ENCODE peak calls at places on chromosomes 16 and 17, in seven cellular contexts. One of them, this sample, is unnamed.

GRCh38 chr16:73196670-73197069 is 148.7 kb upstream of the ZFHX3 start:
- DNase-seq in osteoblast: no peak
- DNase-seq in body of pancreas: peak; percentile 85
- DNase-seq in transverse colon: peak; percentile 75
- DNase-seq in cardiac muscle cell: peak; percentile 79
- DNase-seq in thoracic aorta: peak; percentile 45
- DNase-seq in upper lobe of left lung: peak; percentile 82
- DNase-seq in this sample: peak; percentile 73

GRCh38 chr17:45367216-45367615 is 50.4 kb upstream of the MAP3K14 start:
- DNase-seq in osteoblast: peak; percentile 13
- DNase-seq in body of pancreas: no peak
- DNase-seq in transverse colon: no peak
- DNase-seq in cardiac muscle cell: no peak
- DNase-seq in thoracic aorta: no peak
- DNase-seq in upper lobe of left lung: no peak
- DNase-seq in this sample: no peak

GRCh38 chr17:1915889-1916288 is 86.1 kb downstream of the RPA1 start:
- DNase-seq in osteoblast: peak; percentile 30
- DNase-seq in body of pancreas: no peak
- DNase-seq in transverse colon: no peak
- DNase-seq in cardiac muscle cell: no peak
- DNase-seq in thoracic aorta: no peak
- DNase-seq in upper lobe of left lung: no peak
- DNase-seq in this sample: no peak

GRCh38 chr17:40304464-40304863 is 4.5 kb upstream of the RARA start:
- DNase-seq in osteoblast: peak; percentile 54
- DNase-seq in body of pancreas: no peak
- DNase-seq in transverse colon: no peak
- DNase-seq in cardiac muscle cell: no peak
- DNase-seq in thoracic aorta: no peak
- DNase-seq in upper lobe of left lung: no peak
- DNase-seq in this sample: no peak

GRCh38 chr17:61152898-61153297 is 246.7 kb upstream of the TBX2 start:
- DNase-seq in osteoblast: no peak
- DNase-seq in body of pancreas: no peak
- DNase-seq in transverse colon: no peak
- DNase-seq in cardiac muscle cell: no peak
- DNase-seq in thoracic aorta: no peak
- DNase-seq in upper lobe of left lung: no peak
- DNase-seq in this sample: no peak

GRCh38 chr17:76487451-76488192 is 13.6 kb downstream of the RHBDF2 start:
- DNase-seq in osteoblast: no peak
- DNase-seq in body of pancreas: no peak
- DNase-seq in transverse colon: no peak
- DNase-seq in cardiac muscle cell: no peak
- DNase-seq in thoracic aorta: no peak
- DNase-seq in upper lobe of left lung: no peak
- DNase-seq in this sample: no peak

GRCh38 chr17:27226611-27227234 is 67.2 kb upstream of the WSB1 start:
- DNase-seq in osteoblast: no peak
- DNase-seq in body of pancreas: no peak
- DNase-seq in transverse colon: no peak
- DNase-seq in cardiac muscle cell: no peak
- DNase-seq in thoracic aorta: no peak
- DNase-seq in upper lobe of left lung: no peak
- DNase-seq in this sample: no peak

GRCh38 chr16:87603684-87604571 is 1.6 kb downstream of the JPH3 start:
- DNase-seq in osteoblast: peak; percentile 82
- DNase-seq in body of pancreas: no peak
- DNase-seq in transverse colon: no peak
- DNase-seq in cardiac muscle cell: peak; percentile 16
- DNase-seq in thoracic aorta: no peak
- DNase-seq in upper lobe of left lung: no peak
- DNase-seq in this sample: no peak

GRCh38 chr17:11645426-11645825 is 47.2 kb downstream of the DNAH9 start:
- DNase-seq in osteoblast: no peak
- DNase-seq in body of pancreas: no peak
- DNase-seq in transverse colon: no peak
- DNase-seq in cardiac muscle cell: no peak
- DNase-seq in thoracic aorta: no peak
- DNase-seq in upper lobe of left lung: no peak
- DNase-seq in this sample: no peak

GRCh38 chr16:86710602-86710950 is 132.2 kb downstream of the FOXL1 start:
- DNase-seq in osteoblast: no peak
- DNase-seq in body of pancreas: no peak
- DNase-seq in transverse colon: no peak
- DNase-seq in cardiac muscle cell: no peak
- DNase-seq in thoracic aorta: no peak
- DNase-seq in upper lobe of left lung: no peak
- DNase-seq in this sample: no peak

GRCh38 chr16:68084504-68085258 is 489 bp upstream of the NFATC3 start:
- DNase-seq in osteoblast: peak; percentile 98
- DNase-seq in body of pancreas: peak; percentile 77
- DNase-seq in transverse colon: peak; percentile 92
- DNase-seq in cardiac muscle cell: peak; percentile 85
- DNase-seq in thoracic aorta: peak; percentile 77
- DNase-seq in upper lobe of left lung: peak; percentile 96
- DNase-seq in this sample: peak; percentile 95
- TF ChIP-seq CTCF in osteoblast: no peak
- TF ChIP-seq CTCF in body of pancreas: no peak
- TF ChIP-seq CTCF in transverse colon: peak; percentile 34
- TF ChIP-seq CTCF in cardiac muscle cell: no peak
- TF ChIP-seq CTCF in thoracic aorta: no peak
- TF ChIP-seq CTCF in upper lobe of left lung: peak; percentile 66
- TF ChIP-seq CTCF in this sample: peak; percentile 34

DNA sequence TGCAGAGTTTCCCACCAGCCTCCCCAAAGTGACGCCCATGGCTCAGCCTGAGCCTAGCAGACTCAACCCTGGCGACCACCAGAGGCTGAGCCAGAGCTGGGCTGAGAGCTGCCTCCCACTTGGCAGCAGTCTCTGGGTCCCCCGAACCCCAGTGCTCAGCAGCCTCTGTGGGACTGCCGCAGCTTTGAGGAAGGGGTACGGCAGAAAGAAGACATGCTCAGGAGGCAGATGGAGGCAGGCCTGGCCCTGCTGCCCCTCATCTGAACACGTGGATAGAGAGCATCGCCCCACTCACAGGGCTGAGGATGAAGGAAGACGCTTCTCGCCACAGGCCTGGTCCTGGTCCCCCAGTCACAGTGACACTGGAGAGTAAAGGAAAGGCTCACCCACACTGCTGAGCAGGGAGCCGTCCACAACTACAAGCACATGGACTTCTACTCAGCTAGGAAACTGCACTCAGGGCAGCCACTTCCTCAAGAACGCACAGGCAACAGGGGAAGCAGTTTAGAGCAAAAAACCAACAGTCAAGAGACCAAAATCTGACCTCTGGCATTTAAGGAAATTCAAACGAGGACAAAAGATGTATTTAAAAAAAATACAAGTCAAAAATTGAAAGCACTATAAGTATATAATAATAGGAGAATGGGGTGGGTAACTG is 45.2 kb upstream of the GSG1L start:
- DNase-seq in osteoblast: peak; percentile 8
- DNase-seq in body of pancreas: no peak
- DNase-seq in transverse colon: no peak
- DNase-seq in cardiac muscle cell: no peak
- DNase-seq in thoracic aorta: no peak
- DNase-seq in upper lobe of left lung: peak; percentile 42
- DNase-seq in this sample: no peak
- H3K4me1 ChIP-seq in osteoblast: no peaks in the 10 kb centered on the region
- H3K4me1 ChIP-seq in body of pancreas: no peaks in the 10 kb centered on the region
- H3K4me1 ChIP-seq in transverse colon: no peaks in the 10 kb centered on the region
- H3K4me1 ChIP-seq in cardiac muscle cell: no peaks in the 10 kb centered on the region
- H3K4me1 ChIP-seq in thoracic aorta: no peaks in the 10 kb centered on the region
- H3K4me1 ChIP-seq in upper lobe of left lung: no peaks in the 10 kb centered on the region
- H3K4me1 ChIP-seq in this sample: peaks cover 14% of the 10 kb centered on the region

DNA sequence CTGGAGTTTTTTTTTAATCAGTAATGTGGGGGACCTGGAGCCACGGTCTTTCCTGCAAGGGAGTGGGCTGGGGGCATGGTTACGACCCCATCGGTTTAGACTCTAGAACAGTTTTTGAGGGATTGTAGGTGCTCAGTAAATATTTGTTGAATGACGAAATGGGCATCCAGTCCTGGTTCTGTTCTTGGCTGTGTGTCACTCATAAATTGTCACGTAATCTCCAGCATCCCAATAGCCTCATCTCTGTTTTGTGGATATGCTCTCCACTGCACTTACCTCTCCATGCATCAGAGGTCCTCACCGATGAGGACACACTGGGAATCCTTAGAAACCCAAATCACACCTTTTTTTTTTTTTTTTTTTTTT is 497 bp upstream of the SLC38A7 start:
- DNase-seq in osteoblast: peak; percentile 39
- DNase-seq in body of pancreas: no peak
- DNase-seq in transverse colon: no peak
- DNase-seq in cardiac muscle cell: no peak
- DNase-seq in thoracic aorta: no peak
- DNase-seq in upper lobe of left lung: no peak
- DNase-seq in this sample: no peak
- H3K4me3 ChIP-seq in osteoblast: peak overlapping the region; percentile 86
- H3K4me3 ChIP-seq in body of pancreas: no peak overlapping the region
- H3K4me3 ChIP-seq in transverse colon: no peak overlapping the region
- H3K4me3 ChIP-seq in cardiac muscle cell: no peak overlapping the region
- H3K4me3 ChIP-seq in thoracic aorta: peak overlapping the region; percentile 85
- H3K4me3 ChIP-seq in upper lobe of left lung: peak overlapping the region; percentile 97
- H3K4me3 ChIP-seq in this sample: peak overlapping the region; percentile 88

GRCh38 chr17:79301469-79301868 is 226.8 kb downstream of the ENGASE start:
- DNase-seq in osteoblast: no peak
- DNase-seq in body of pancreas: no peak
- DNase-seq in transverse colon: no peak
- DNase-seq in cardiac muscle cell: no peak
- DNase-seq in thoracic aorta: no peak
- DNase-seq in upper lobe of left lung: no peak
- DNase-seq in this sample: no peak
- TF ChIP-seq CTCF in osteoblast: no peak
- TF ChIP-seq CTCF in body of pancreas: no peak
- TF ChIP-seq CTCF in transverse colon: no peak
- TF ChIP-seq CTCF in cardiac muscle cell: no peak
- TF ChIP-seq CTCF in thoracic aorta: no peak
- TF ChIP-seq CTCF in upper lobe of left lung: no peak
- TF ChIP-seq CTCF in this sample: no peak